ENCODE peak calls at places on chromosomes 12 and 14, in four cellular contexts. A, U, E and G are unnamed samples.

GRCh38 chr12:52946797-52947547 is 1.9 kb upstream of the KRT18 start:
- DNase-seq in A (no peak), U (no peak), E (no peak), G (no peak)

GRCh38 chr12:95982602-95983001 is 13.5 kb downstream of the HAL start:
- DNase-seq in A (no peak), U (no peak), E (no peak), G (no peak)

GRCh38 chr14:83163016-83163415 is 1629.4 kb upstream of the SEL1L start:
- DNase-seq in A (no peak), U (no peak), E (no peak), G (no peak)

GRCh38 chr12:32423598-32423997 is 24.2 kb downstream of the FGD4 start:
- DNase-seq in A (no peak), U (no peak), E (no peak), G (no peak)

GRCh38 chr12:132634411-132634990 is 15.9 kb downstream of the P2RX2 start:
- DNase-seq in A (no peak), U (no peak), E (no peak), G (no peak)

GRCh38 chr12:31008961-31009840 is 64.5 kb upstream of the DDX11 start:
- DNase-seq in A (no peak), U (no peak), E (peak), G (no peak)

GRCh38 chr12:73531752-73532151 is 1005.9 kb upstream of the ATXN7L3B start:
- DNase-seq in A (no peak), U (no peak), E (no peak), G (no peak)

GRCh38 chr14:50602035-50602434 is 42.1 kb downstream of the ATL1 start:
- DNase-seq in A (no peak), U (no peak), E (no peak), G (no peak)

GRCh38 chr12:89333564-89334252 is 18.6 kb downstream of the DUSP6 start:
- DNase-seq in A (no peak), U (peak), E (peak), G (no peak)

GRCh38 chr12:28536088-28536487 is 345.8 kb downstream of the CCDC91 start:
- DNase-seq in A (no peak), U (no peak), E (no peak), G (no peak)

GRCh38 chr12:98856897-98857540 is 211.9 kb downstream of the APAF1 start:
- DNase-seq in A (no peak), U (no peak), E (no peak), G (no peak)

GRCh38 chr12:120800665-120801064 is 75.0 kb downstream of the ACADS start:
- DNase-seq in A (no peak), U (no peak), E (no peak), G (no peak)

GRCh38 chr12:172732-173161 is 41.2 kb downstream of the SLC6A12 start:
- DNase-seq in A (no peak), U (no peak), E (no peak), G (no peak)

GRCh38 chr12:116141110-116141832 is 136.2 kb downstream of the MED13L start:
- DNase-seq in A (no peak), U (no peak), E (no peak), G (no peak)

GRCh38 chr14:62077676-62078261 is 315.5 kb downstream of the SNAPC1 start:
- DNase-seq in A (no peak), U (no peak), E (no peak), G (no peak)

GRCh38 chr12:67590122-67590795 is 58.3 kb upstream of the DYRK2 start:
- DNase-seq in A (no peak), U (peak), E (no peak), G (no peak)

GRCh38 chr12:95230313-95230712 is 12.7 kb downstream of the VEZT start:
- DNase-seq in A (no peak), U (no peak), E (no peak), G (no peak)

GRCh38 chr12:87509233-87509820 is 519.9 kb downstream of the C12orf50 start:
- DNase-seq in A (no peak), U (no peak), E (no peak), G (no peak)

GRCh38 chr12:123041811-123042655 is 61.6 kb downstream of the ARL6IP4 start:
- DNase-seq in A (no peak), U (no peak), E (no peak), G (no peak)

GRCh38 chr14:104955396-104955770 is 22.8 kb downstream of the AHNAK2 start:
- DNase-seq in A (no peak), U (no peak), E (no peak), G (peak)

GRCh38 chr12:15700595-15700994 is 88.6 kb downstream of the EPS8 start:
- DNase-seq in A (no peak), U (no peak), E (no peak), G (no peak)

GRCh38 chr14:89540830-89541470 is 123.9 kb upstream of the FOXN3 start:
- DNase-seq in A (no peak), U (no peak), E (no peak), G (no peak)

GRCh38 chr12:11862794-11863193 is 207.9 kb upstream of the BCL2L14 start:
- DNase-seq in A (no peak), U (no peak), E (no peak), G (no peak)

GRCh38 chr14:91127411-91127810 is 13.5 kb downstream of the DGLUCY start:
- DNase-seq in A (no peak), U (no peak), E (peak), G (peak)

GRCh38 chr12:70321182-70321581 is 44.9 kb upstream of the KCNMB4 start:
- DNase-seq in A (no peak), U (no peak), E (no peak), G (no peak)

GRCh38 chr12:27843714-27844245 is 63.7 kb upstream of the MANSC4 start:
- DNase-seq in A (no peak), U (no peak), E (no peak), G (no peak)

GRCh38 chr14:35387209-35387608 is 17.3 kb downstream of the NFKBIA start:
- DNase-seq in A (no peak), U (no peak), E (no peak), G (no peak)

GRCh38 chr14:91875515-91876286 is 8.4 kb upstream of the TC2N start:
- DNase-seq in A (no peak), U (no peak), E (no peak), G (no peak)

GRCh38 chr14:33441633-33442032 is 503.0 kb downstream of the NPAS3 start:
- DNase-seq in A (no peak), U (no peak), E (no peak), G (no peak)

GRCh38 chr12:51025182-51025747 is 919 bp downstream of the SLC11A2 start:
- DNase-seq in A (no peak), U (no peak), E (no peak), G (no peak)